ENCODE peak calls at places on chromosomes 4 and X, in ten cellular contexts. E is fibroblast of lung, G is tibial nerve, U is upper lobe of right lung, Z is psoas muscle, O is K562, V is heart right ventricle, K is BE2C, P is adrenal gland, B is cardiac muscle cell. C is an unnamed sample.

GRCh38 chr4:40998680-40999358 is 215.5 kb downstream of the APBB2 start:
- DNase-seq in K (no peak), G (no peak), P (no peak), O (no peak), E (peak; percentile 90), B (peak; percentile 86), Z (no peak), U (no peak), V (no peak), C (no peak)

GRCh38 chrX:123731258-123731986 is 1.4 kb downstream of the THOC2 start:
- DNase-seq in V (no peak), P (no peak), E (peak; percentile 46), G (no peak), K (peak; percentile 21), U (peak; percentile 66), O (peak; percentile 55), B (peak; percentile 54), Z (no peak), C (no peak)

GRCh38 chr4:8348071-8348470 is 78.5 kb downstream of the HTRA3 start:
- DNase-seq in O (no peak), P (no peak), G (no peak), Z (no peak), E (no peak), U (no peak), B (no peak), K (no peak), V (no peak), C (peak; percentile 25)

GRCh38 chrX:56726609-56727008 is 2.4 kb upstream of the NBDY start:
- DNase-seq in O (peak; percentile 21), G (peak; percentile 7), P (no peak), V (no peak), E (peak; percentile 51), Z (no peak), K (peak; percentile 13), B (peak; percentile 66), U (no peak), C (no peak)

GRCh38 chrX:47751670-47752069 is 85.0 kb upstream of the ZNF81 start:
- DNase-seq in B (peak; percentile 60), K (peak; percentile 31), U (peak; percentile 63), Z (no peak), E (peak; percentile 2), G (no peak), P (peak; percentile 59), O (peak; percentile 34), V (peak; percentile 16), C (peak; percentile 78)

GRCh38 chr4:40214038-40214437 is 17.2 kb downstream of the RHOH start:
- DNase-seq in U (no peak), E (no peak), Z (no peak), P (no peak), K (no peak), B (no peak), V (no peak), O (no peak), G (no peak), C (no peak)

GRCh38 chr4:3123201-3123671 is 48.8 kb downstream of the HTT start:
- DNase-seq in P (no peak), O (no peak), V (no peak), G (no peak), U (no peak), B (peak; percentile 68), K (no peak), Z (no peak), E (no peak), C (no peak)

GRCh38 chrX:133983974-133984578 is 1.3 kb downstream of the GPC3 start:
- DNase-seq in K (no peak), B (no peak), G (no peak), Z (no peak), V (no peak), U (no peak), E (no peak), O (no peak), P (no peak), C (peak; percentile 64)

GRCh38 chr4:109408711-109409110 is 24.9 kb upstream of the SEC24B start:
- DNase-seq in Z (no peak), V (no peak), E (peak; percentile 6), B (no peak), O (no peak), K (no peak), U (no peak), G (no peak), P (no peak), C (no peak)

GRCh38 chr4:122533841-122534240 is 77.3 kb upstream of the IL2 start:
- DNase-seq in P (no peak), V (no peak), B (no peak), E (no peak), O (no peak), G (no peak), Z (no peak), K (no peak), U (no peak), C (no peak)

DNA sequence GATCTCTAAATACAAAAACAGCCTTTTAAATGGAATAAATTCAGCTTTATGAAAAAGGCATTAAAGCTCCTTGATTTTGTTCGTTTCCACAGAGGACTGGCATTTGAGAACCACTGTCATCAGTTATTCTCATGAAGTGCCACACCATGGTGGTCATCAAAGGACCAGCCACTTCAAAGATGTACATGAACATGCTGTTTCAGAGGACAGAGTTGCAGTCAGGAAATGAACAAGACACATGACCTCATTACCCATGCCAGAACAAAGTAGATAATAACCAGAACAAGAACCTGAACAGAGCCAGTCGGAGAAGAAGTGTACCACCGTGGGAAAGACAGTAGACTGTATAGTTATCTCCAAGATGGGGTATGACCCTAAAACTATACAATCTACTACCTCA is 122.7 kb upstream of the HSD17B10 start:
- DNase-seq in G (no peak), O (no peak), K (no peak), P (no peak), V (no peak), B (no peak), Z (no peak), E (no peak), U (no peak), C (no peak)
- H3K36me3 ChIP-seq in G (peaks cover 94% of the 10 kb centered on the region), O (peaks cover 87% of the 10 kb centered on the region), K (peaks cover 82% of the 10 kb centered on the region), P (peaks cover 85% of the 10 kb centered on the region), V (no peaks in the 10 kb centered on the region), B (peaks cover 30% of the 10 kb centered on the region), Z (peaks cover 100% of the 10 kb centered on the region), E (peaks cover 11% of the 10 kb centered on the region), U (peaks cover 91% of the 10 kb centered on the region), C (peaks cover 87% of the 10 kb centered on the region)

DNA sequence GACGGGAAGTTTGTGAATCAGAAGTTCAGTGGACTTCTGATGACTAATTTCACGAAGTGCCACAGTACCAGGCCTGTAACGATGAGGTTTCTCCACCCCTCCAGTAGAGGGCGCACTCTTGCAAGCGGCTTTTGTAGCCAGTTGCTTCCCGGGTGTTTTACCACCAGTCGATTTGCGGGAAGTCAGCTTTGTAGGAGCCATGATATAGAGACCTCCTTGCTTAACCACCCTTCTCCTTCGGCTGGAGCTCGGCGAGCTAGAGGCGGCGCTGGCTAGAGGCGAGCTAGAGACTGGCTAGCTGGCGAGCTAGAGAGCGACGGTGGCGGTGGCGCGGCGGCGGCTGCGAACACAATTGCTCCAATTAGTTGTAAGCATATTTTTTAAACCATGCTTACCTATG is 72.0 kb downstream of the IL1RAPL1 start:
- DNase-seq in P (no peak), O (peak; percentile 2), V (no peak), E (no peak), B (no peak), Z (no peak), K (peak; percentile 2), G (no peak), U (no peak), C (peak; percentile 52)
- TF ChIP-seq CTCF in P (no peak), O (no peak), V (no peak), E (no peak), B (peak; percentile 10), Z (peak; percentile 19), K (peak; percentile 35), G (no peak), U (no peak), C (peak; percentile 78)

GRCh38 chr4:26729027-26729426 is 131.6 kb upstream of the STIM2 start:
- DNase-seq in K (no peak), G (no peak), E (no peak), O (no peak), U (no peak), Z (no peak), V (no peak), B (no peak), P (no peak), C (no peak)

GRCh38 chr4:26729547-26729946 is 131.1 kb upstream of the STIM2 start:
- DNase-seq in B (no peak), G (no peak), K (no peak), E (no peak), Z (no peak), P (no peak), U (no peak), O (no peak), V (no peak), C (no peak)

GRCh38 chr4:26736621-26737020 is 124.0 kb upstream of the STIM2 start:
- DNase-seq in O (no peak), Z (no peak), K (no peak), V (no peak), G (no peak), U (no peak), B (no peak), E (peak; percentile 58), P (no peak), C (no peak)

GRCh38 chr4:26731342-26731741 is 129.3 kb upstream of the STIM2 start:
- DNase-seq in B (no peak), V (no peak), U (no peak), K (no peak), Z (no peak), G (no peak), O (no peak), E (peak; percentile 13), P (no peak), C (no peak)

GRCh38 chr4:26732356-26732755 is 128.3 kb upstream of the STIM2 start:
- DNase-seq in Z (no peak), B (no peak), U (no peak), P (no peak), E (no peak), G (no peak), K (no peak), O (no peak), V (no peak), C (no peak)
- H3K4me3 ChIP-seq in Z (no peak overlapping the region), B (no peak overlapping the region), U (no peak overlapping the region), P (no peak overlapping the region), E (no peak overlapping the region), G (no peak overlapping the region), K (no peak overlapping the region), O (no peak overlapping the region), V (no peak overlapping the region), C (no peak overlapping the region)

GRCh38 chr4:6288342-6288741 is 18.7 kb downstream of the WFS1 start:
- DNase-seq in K (no peak), P (no peak), Z (no peak), B (no peak), G (no peak), V (no peak), U (no peak), O (no peak), E (no peak), C (no peak)
- H3K36me3 ChIP-seq in K (peaks cover 29% of the 10 kb centered on the region), P (peaks cover 48% of the 10 kb centered on the region), Z (peaks cover 41% of the 10 kb centered on the region), B (peaks cover 6% of the 10 kb centered on the region), G (peaks cover 96% of the 10 kb centered on the region), V (no peaks in the 10 kb centered on the region), U (peaks cover 27% of the 10 kb centered on the region), O (no peaks in the 10 kb centered on the region), E (peaks cover 5% of the 10 kb centered on the region), C (peaks cover 12% of the 10 kb centered on the region)

GRCh38 chr4:115537387-115537786 is 424.0 kb upstream of the NDST4 start:
- DNase-seq in B (no peak), V (no peak), G (no peak), U (no peak), O (no peak), E (peak; percentile 0), K (no peak), Z (no peak), P (no peak), C (no peak)
- TF ChIP-seq CTCF in B (no peak), V (no peak), G (peak; percentile 21), U (peak; percentile 18), O (no peak), E (no peak), K (no peak), Z (no peak), P (no peak), C (no peak)

C was measured in endodermal cell.